ENCODE peak calls at places on chromosome 12, in five cellular contexts. One of them, this sample, is unnamed.

GRCh38 chr12:39824505-39825198 is 205.0 kb upstream of the ABCD2 start:
- DNase-seq in GM12878: no peak
- DNase-seq in H1: no peak
- DNase-seq in HepG2: peak
- DNase-seq in K562: no peak
- DNase-seq in this sample: no peak

GRCh38 chr12:8914716-8915526 is 612 bp downstream of the PHC1 start:
- DNase-seq in K562: peak
- DNase-seq in HepG2: peak
- DNase-seq in H1: no peak
- DNase-seq in GM12878: no peak
- DNase-seq in this sample: peak

GRCh38 chr12:100158535-100158934 is 15.9 kb upstream of the BLTP3B start:
- DNase-seq in K562: no peak
- DNase-seq in GM12878: no peak
- DNase-seq in HepG2: no peak
- DNase-seq in H1: no peak
- DNase-seq in this sample: no peak

GRCh38 chr12:38152816-38153736 is 163.5 kb upstream of the ALG10B start:
- DNase-seq in K562: no peak
- DNase-seq in HepG2: no peak
- DNase-seq in H1: no peak
- DNase-seq in GM12878: no peak
- DNase-seq in this sample: no peak

GRCh38 chr12:94873368-94874085 is 130.0 kb downstream of the NDUFA12 start:
- DNase-seq in GM12878: no peak
- DNase-seq in HepG2: no peak
- DNase-seq in H1: no peak
- DNase-seq in K562: peak
- DNase-seq in this sample: peak

GRCh38 chr12:30952036-30952435 is 25.5 kb downstream of the TSPAN11 start:
- DNase-seq in HepG2: no peak
- DNase-seq in H1: no peak
- DNase-seq in K562: no peak
- DNase-seq in GM12878: no peak
- DNase-seq in this sample: no peak

GRCh38 chr12:87136330-87136976 is 880.3 kb upstream of the MGAT4C start:
- DNase-seq in K562: no peak
- DNase-seq in H1: no peak
- DNase-seq in GM12878: no peak
- DNase-seq in HepG2: no peak
- DNase-seq in this sample: no peak

GRCh38 chr12:15194947-15195346 is 26.3 kb downstream of the RERG start:
- DNase-seq in GM12878: no peak
- DNase-seq in K562: no peak
- DNase-seq in HepG2: no peak
- DNase-seq in H1: no peak
- DNase-seq in this sample: no peak

GRCh38 chr12:46825526-46826414 is at the start of gene SLC38A4:
- DNase-seq in K562: no peak
- DNase-seq in HepG2: peak
- DNase-seq in GM12878: no peak
- DNase-seq in H1: no peak
- DNase-seq in this sample: peak
- TF ChIP-seq EZH2 in K562: no peak
- TF ChIP-seq EZH2 in HepG2: no peak
- TF ChIP-seq EZH2 in GM12878: no peak
- TF ChIP-seq EZH2 in H1: no peak
- TF ChIP-seq EZH2 in this sample: no peak

GRCh38 chr12:51324953-51325352 is 979 bp upstream of the BIN2 start:
- DNase-seq in K562: no peak
- DNase-seq in H1: no peak
- DNase-seq in HepG2: no peak
- DNase-seq in GM12878: no peak
- DNase-seq in this sample: no peak

GRCh38 chr12:51323317-51323960 is 535 bp downstream of the BIN2 start:
- DNase-seq in H1: no peak
- DNase-seq in HepG2: no peak
- DNase-seq in K562: no peak
- DNase-seq in GM12878: no peak
- DNase-seq in this sample: no peak

GRCh38 chr12:51321882-51322281 is 2.1 kb downstream of the BIN2 start:
- DNase-seq in HepG2: no peak
- DNase-seq in K562: no peak
- DNase-seq in H1: no peak
- DNase-seq in GM12878: no peak
- DNase-seq in this sample: no peak

GRCh38 chr12:51322452-51322851 is 1.5 kb downstream of the BIN2 start:
- DNase-seq in GM12878: peak
- DNase-seq in H1: no peak
- DNase-seq in K562: no peak
- DNase-seq in HepG2: no peak
- DNase-seq in this sample: no peak

GRCh38 chr12:51323966-51324895 is at the start of gene BIN2:
- DNase-seq in GM12878: no peak
- DNase-seq in HepG2: no peak
- DNase-seq in H1: no peak
- DNase-seq in K562: no peak
- DNase-seq in this sample: no peak
- TF ChIP-seq CREB1 in GM12878: peak
- TF ChIP-seq CREB1 in HepG2: no peak
- TF ChIP-seq CREB1 in H1: no peak
- TF ChIP-seq CREB1 in K562: no peak
- TF ChIP-seq CREB1 in this sample: no peak

DNA sequence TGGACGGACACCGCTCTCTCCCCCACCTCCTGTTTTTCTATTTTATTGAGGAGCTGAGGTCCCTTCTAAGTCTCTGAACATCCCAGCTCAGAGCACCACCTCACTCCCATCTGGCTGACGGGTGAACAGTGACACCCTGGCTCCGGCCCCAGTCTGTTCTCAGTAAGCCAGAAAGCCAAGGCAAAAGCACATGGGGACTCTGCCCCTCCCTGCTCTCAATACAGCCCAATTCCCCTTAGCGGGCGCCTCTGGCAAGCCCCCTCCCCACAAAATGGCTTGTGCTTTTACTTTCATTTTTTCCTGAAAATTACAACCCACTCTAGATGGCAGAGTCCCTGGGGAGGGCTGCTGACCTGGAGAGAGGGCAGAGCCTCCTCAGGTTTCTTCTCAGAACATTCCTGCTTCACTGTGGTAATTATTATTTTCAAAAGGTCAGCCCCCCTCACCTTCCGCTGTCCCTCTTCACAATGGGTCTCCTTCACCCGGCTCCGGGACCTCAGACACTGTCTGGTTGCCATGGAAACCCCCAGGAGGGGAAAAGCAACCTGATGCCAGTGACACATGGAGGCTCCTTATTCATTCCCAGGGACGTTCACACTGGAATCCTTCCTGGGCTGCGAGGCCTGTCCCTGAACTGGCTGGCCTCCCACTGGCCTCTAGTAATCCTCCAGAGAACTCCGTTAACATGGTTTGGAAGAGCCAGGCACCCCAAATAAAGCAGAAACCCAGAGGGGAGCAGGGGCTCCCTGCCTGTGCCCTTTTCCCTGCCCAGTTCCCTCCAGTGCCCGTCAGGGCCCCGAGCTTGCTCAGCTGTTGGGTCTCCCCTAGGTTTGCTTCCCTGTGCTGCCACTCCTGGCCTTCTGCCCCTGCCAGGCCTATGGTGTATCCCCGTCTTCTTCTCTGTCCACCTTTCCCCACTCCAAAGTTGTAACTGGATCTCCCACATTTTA is 15.9 kb downstream of the COL2A1 start:
- DNase-seq in HepG2: no peak
- DNase-seq in GM12878: no peak
- DNase-seq in H1: no peak
- DNase-seq in K562: no peak
- DNase-seq in this sample: peak
- TF ChIP-seq EZH2 in HepG2: no peak
- TF ChIP-seq EZH2 in GM12878: no peak
- TF ChIP-seq EZH2 in H1: no peak
- TF ChIP-seq EZH2 in K562: no peak
- TF ChIP-seq EZH2 in this sample: no peak

DNA sequence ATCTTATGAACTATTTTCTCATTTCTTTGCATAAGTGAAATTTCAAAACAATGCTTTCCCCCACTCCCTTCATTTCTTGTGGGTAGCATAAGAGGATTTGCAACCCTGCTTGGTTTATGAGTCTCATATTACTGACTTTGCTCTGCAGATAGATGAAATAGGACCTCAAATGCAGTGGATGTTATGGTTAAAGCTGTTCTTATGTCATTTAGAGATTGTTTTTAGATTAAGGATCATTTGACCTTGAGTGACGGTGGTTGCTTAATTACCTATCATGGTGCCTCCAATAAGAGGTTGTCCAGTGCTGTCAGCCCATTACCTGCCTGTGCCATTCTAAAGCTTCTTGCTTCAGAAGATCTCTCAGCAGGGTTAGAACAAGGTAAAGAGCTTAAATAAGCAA is 351.4 kb upstream of the ATP2B1 start:
- DNase-seq in HepG2: no peak
- DNase-seq in K562: no peak
- DNase-seq in GM12878: no peak
- DNase-seq in H1: no peak
- DNase-seq in this sample: no peak
- TF ChIP-seq CREB1 in HepG2: no peak
- TF ChIP-seq CREB1 in K562: no peak
- TF ChIP-seq CREB1 in GM12878: no peak
- TF ChIP-seq CREB1 in H1: no peak
- TF ChIP-seq CREB1 in this sample: no peak

GRCh38 chr12:54549774-54550451 is 512 bp downstream of the PDE1B start:
- DNase-seq in HepG2: no peak
- DNase-seq in GM12878: no peak
- DNase-seq in H1: no peak
- DNase-seq in K562: no peak
- DNase-seq in this sample: peak
- TF ChIP-seq EZH2 in HepG2: no peak
- TF ChIP-seq EZH2 in GM12878: no peak
- TF ChIP-seq EZH2 in H1: peak
- TF ChIP-seq EZH2 in K562: no peak
- TF ChIP-seq EZH2 in this sample: peak

GRCh38 chr12:48788852-48789775 is at the start of gene ADCY6:
- DNase-seq in HepG2: peak
- DNase-seq in K562: peak
- DNase-seq in H1: no peak
- DNase-seq in GM12878: no peak
- DNase-seq in this sample: peak

GRCh38 chr12:48787791-48788521 is 933 bp downstream of the ADCY6 start:
- DNase-seq in K562: no peak
- DNase-seq in HepG2: no peak
- DNase-seq in H1: no peak
- DNase-seq in GM12878: no peak
- DNase-seq in this sample: no peak

GRCh38 chr12:48789858-48790326 is 1.0 kb upstream of the ADCY6 start:
- DNase-seq in H1: no peak
- DNase-seq in HepG2: no peak
- DNase-seq in GM12878: no peak
- DNase-seq in K562: no peak
- DNase-seq in this sample: no peak

GRCh38 chr12:48788522-48788851 is 402 bp downstream of the ADCY6 start:
- DNase-seq in GM12878: no peak
- DNase-seq in HepG2: no peak
- DNase-seq in H1: no peak
- DNase-seq in K562: no peak
- DNase-seq in this sample: no peak

GRCh38 chr12:48786591-48787544 is 2.0 kb downstream of the ADCY6 start:
- DNase-seq in HepG2: no peak
- DNase-seq in H1: no peak
- DNase-seq in GM12878: no peak
- DNase-seq in K562: no peak
- DNase-seq in this sample: no peak
- TF ChIP-seq CREB1 in HepG2: no peak
- TF ChIP-seq CREB1 in H1: no peak
- TF ChIP-seq CREB1 in GM12878: no peak
- TF ChIP-seq CREB1 in K562: no peak
- TF ChIP-seq CREB1 in this sample: no peak

GRCh38 chr12:6827437-6827894 is 741 bp upstream of the P3H3 start:
- DNase-seq in H1: no peak
- DNase-seq in GM12878: no peak
- DNase-seq in HepG2: peak
- DNase-seq in K562: peak
- DNase-seq in this sample: peak
- TF ChIP-seq EZH2 in H1: no peak
- TF ChIP-seq EZH2 in GM12878: no peak
- TF ChIP-seq EZH2 in HepG2: no peak
- TF ChIP-seq EZH2 in K562: no peak
- TF ChIP-seq EZH2 in this sample: no peak

GRCh38 chr12:106429043-106429552 is 71.5 kb downstream of the POLR3B start:
- DNase-seq in H1: no peak
- DNase-seq in GM12878: no peak
- DNase-seq in HepG2: no peak
- DNase-seq in K562: no peak
- DNase-seq in this sample: no peak
- TF ChIP-seq CREB1 in H1: no peak
- TF ChIP-seq CREB1 in GM12878: no peak
- TF ChIP-seq CREB1 in HepG2: no peak
- TF ChIP-seq CREB1 in K562: no peak
- TF ChIP-seq CREB1 in this sample: no peak

DNA sequence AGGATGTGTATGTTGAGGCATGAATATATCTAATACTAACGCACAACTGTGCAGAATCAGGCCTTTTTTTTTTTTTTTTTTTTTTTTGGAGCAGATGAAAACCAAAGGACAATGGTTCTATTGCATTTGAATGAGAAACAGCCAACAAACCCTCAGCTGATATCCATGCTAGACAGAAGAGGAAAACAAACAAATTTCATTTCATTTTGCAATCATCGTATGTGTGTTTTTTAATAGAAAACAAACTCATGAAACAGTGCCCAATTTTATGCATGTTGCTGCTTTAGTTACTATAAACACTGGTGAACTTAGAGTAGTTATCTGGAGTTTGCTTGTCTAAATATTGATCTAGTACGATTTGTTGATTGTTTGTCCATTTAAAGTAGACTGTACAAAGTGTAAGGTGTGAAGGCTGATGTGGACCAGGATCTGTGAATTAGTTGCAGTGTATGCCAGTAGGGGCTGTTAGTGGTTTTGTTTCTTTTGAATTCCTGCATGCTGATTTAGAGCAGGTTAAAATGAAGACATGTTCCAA is 166.6 kb downstream of the KITLG start:
- DNase-seq in H1: no peak
- DNase-seq in GM12878: no peak
- DNase-seq in K562: no peak
- DNase-seq in HepG2: no peak
- DNase-seq in this sample: no peak
- TF ChIP-seq EZH2 in H1: no peak
- TF ChIP-seq EZH2 in GM12878: no peak
- TF ChIP-seq EZH2 in K562: no peak
- TF ChIP-seq EZH2 in HepG2: no peak
- TF ChIP-seq EZH2 in this sample: no peak